ENCODE peak calls at places on chromosomes 13 and 19, in six cellular contexts. W, O, U, N, K and M are unnamed samples.

GRCh38 chr13:39538826-39539555 is 64.0 kb downstream of the LHFPL6 start:
- DNase-seq in W (no peak), O (no peak), U (peak; percentile 52), N (peak; percentile 66), K (no peak), M (no peak)

GRCh38 chr13:46392967-46393366 is 5.9 kb upstream of the RUBCNL start:
- DNase-seq in W (no peak), O (peak; percentile 24), U (no peak), N (no peak), K (no peak), M (peak; percentile 81)

GRCh38 chr13:99995503-99996176 is 14.1 kb downstream of the ZIC2 start:
- DNase-seq in W (no peak), O (no peak), U (peak; percentile 81), N (no peak), K (peak; percentile 19), M (no peak)

GRCh38 chr19:13951799-13952153 is 533 bp upstream of the DCAF15 start:
- DNase-seq in W (no peak), O (no peak), U (peak; percentile 69), N (no peak), K (no peak), M (no peak)

GRCh38 chr13:108586826-108587225 is 42.6 kb upstream of the MYO16 start:
- DNase-seq in W (no peak), O (no peak), U (no peak), N (no peak), K (no peak), M (no peak)

GRCh38 chr19:4374451-4375163 is 25.7 kb downstream of the SH3GL1 start:
- DNase-seq in W (no peak), O (peak; percentile 92), U (no peak), N (peak; percentile 96), K (no peak), M (peak; percentile 19)

GRCh38 chr13:109226631-109227030 is 559.8 kb downstream of the IRS2 start:
- DNase-seq in W (no peak), O (no peak), U (no peak), N (peak; percentile 17), K (no peak), M (no peak)

GRCh38 chr19:45276284-45276687 is 25.2 kb downstream of the MARK4 start:
- DNase-seq in W (no peak), O (no peak), U (peak; percentile 11), N (no peak), K (no peak), M (no peak)

GRCh38 chr13:37598572-37598971 is at the start of gene POSTN:
- DNase-seq in W (no peak), O (no peak), U (peak; percentile 25), N (peak; percentile 49), K (no peak), M (no peak)

GRCh38 chr13:45512148-45512498 is 47.4 kb downstream of the COG3 start:
- DNase-seq in W (no peak), O (peak; percentile 26), U (no peak), N (peak; percentile 31), K (no peak), M (no peak)

GRCh38 chr19:29673451-29674371 is 8.4 kb downstream of the PLEKHF1 start:
- DNase-seq in W (peak; percentile 22), O (no peak), U (no peak), N (no peak), K (no peak), M (no peak)

GRCh38 chr13:56317839-56318238 is 822.9 kb upstream of the PRR20A start:
- DNase-seq in W (no peak), O (no peak), U (no peak), N (no peak), K (no peak), M (no peak)

GRCh38 chr19:33339016-33339749 is 34.3 kb upstream of the CEBPG start:
- DNase-seq in W (no peak), O (no peak), U (no peak), N (no peak), K (no peak), M (no peak)

GRCh38 chr19:46386996-46387712 is 26.2 kb downstream of the CCDC8 start:
- DNase-seq in W (peak; percentile 18), O (no peak), U (no peak), N (no peak), K (no peak), M (no peak)

GRCh38 chr13:44068737-44069136 is 189.0 kb downstream of the LACC1 start:
- DNase-seq in W (no peak), O (peak; percentile 68), U (peak; percentile 8), N (peak; percentile 82), K (no peak), M (peak; percentile 92)